ENCODE peak calls at places on chromosomes 3 and 15, in seven cellular contexts. E is fibroblast of pulmonary artery; S is CD8-positive, alpha-beta memory T cell; O is esophagus muscularis mucosa; N is tibial artery; A is mucosa of descending colon; F is choroid plexus epithelial cell. L is an unnamed sample.

GRCh38 chr15:64858136-64858535 is 16.4 kb downstream of the PLEKHO2 start:
- DNase-seq in E (no peak), S (no peak), O (no peak), N (no peak), A (no peak), F (no peak), L (no peak)

GRCh38 chr15:67148196-67148701 is 82.8 kb downstream of the SMAD3 start:
- DNase-seq in E (peak; percentile 63), S (no peak), O (no peak), N (peak; percentile 34), A (no peak), F (peak; percentile 70), L (no peak)

GRCh38 chr15:89377842-89378698 is 43.4 kb upstream of the POLG start:
- DNase-seq in E (no peak), S (peak; percentile 34), O (no peak), N (no peak), A (no peak), F (no peak), L (no peak)

GRCh38 chr15:38129531-38130199 is 123.0 kb upstream of the SPRED1 start:
- DNase-seq in E (peak; percentile 100), S (no peak), O (peak; percentile 96), N (peak; percentile 85), A (peak; percentile 64), F (peak; percentile 98), L (peak; percentile 80)

GRCh38 chr15:82709081-82709420 is 624 bp downstream of the AP3B2 start:
- DNase-seq in E (peak; percentile 3), S (no peak), O (no peak), N (no peak), A (no peak), F (peak; percentile 3), L (no peak)

GRCh38 chr3:33035596-33035995 is 61.4 kb downstream of the GLB1 start:
- DNase-seq in E (peak; percentile 70), S (no peak), O (no peak), N (no peak), A (no peak), F (peak; percentile 81), L (peak; percentile 50)

GRCh38 chr3:196792771-196793170 is 53.1 kb downstream of the PAK2 start:
- DNase-seq in E (peak; percentile 60), S (no peak), O (no peak), N (no peak), A (no peak), F (peak; percentile 57), L (peak; percentile 29)

GRCh38 chr3:195080571-195081141 is 190.3 kb downstream of the XXYLT1 start:
- DNase-seq in E (no peak), S (no peak), O (no peak), N (no peak), A (no peak), F (peak; percentile 42), L (no peak)

GRCh38 chr15:57655809-57656208 is 50.7 kb upstream of the POLR2M start:
- DNase-seq in E (peak; percentile 22), S (no peak), O (peak; percentile 34), N (no peak), A (no peak), F (no peak), L (no peak)

GRCh38 chr3:155352900-155353490 is 59.5 kb upstream of the STRIT1 start:
- DNase-seq in E (peak; percentile 53), S (no peak), O (no peak), N (no peak), A (no peak), F (peak; percentile 66), L (no peak)

GRCh38 chr3:23953523-23953922 is 8.4 kb downstream of the NR1D2 start:
- DNase-seq in E (no peak), S (no peak), O (no peak), N (no peak), A (no peak), F (no peak), L (no peak)

GRCh38 chr15:41848595-41848994 is 9.9 kb downstream of the PLA2G4B start:
- DNase-seq in E (peak; percentile 35), S (no peak), O (no peak), N (no peak), A (no peak), F (no peak), L (no peak)

GRCh38 chr3:121072128-121072527 is 164.1 kb downstream of the STXBP5L start:
- DNase-seq in E (peak; percentile 70), S (no peak), O (no peak), N (peak; percentile 77), A (no peak), F (no peak), L (no peak)

GRCh38 chr3:50388021-50388719 is 28.8 kb upstream of the TMEM115 start:
- DNase-seq in E (no peak), S (no peak), O (no peak), N (no peak), A (no peak), F (peak; percentile 28), L (no peak)

GRCh38 chr15:68374346-68374745 is 57.6 kb downstream of the ITGA11 start:
- DNase-seq in E (no peak), S (no peak), O (no peak), N (peak; percentile 38), A (no peak), F (no peak), L (no peak)

GRCh38 chr3:53123510-53123909 is 6.7 kb downstream of the RFT1 start:
- DNase-seq in E (no peak), S (no peak), O (no peak), N (no peak), A (no peak), F (no peak), L (no peak)

GRCh38 chr15:90261811-90262210 is 3.7 kb upstream of the NGRN start:
- DNase-seq in E (peak; percentile 70), S (no peak), O (no peak), N (no peak), A (no peak), F (peak; percentile 25), L (no peak)

GRCh38 chr3:124034016-124034808 is 42.3 kb upstream of the ROPN1 start:
- DNase-seq in E (peak; percentile 3), S (no peak), O (peak; percentile 91), N (peak; percentile 65), A (peak; percentile 17), F (peak; percentile 6), L (no peak)

GRCh38 chr15:100879461-100880138 is at the start of gene ALDH1A3:
- DNase-seq in E (peak; percentile 71), S (no peak), O (no peak), N (no peak), A (no peak), F (peak; percentile 13), L (no peak)

GRCh38 chr3:170425491-170426239 is 7.0 kb downstream of the CLDN11 start:
- DNase-seq in E (no peak), S (no peak), O (no peak), N (no peak), A (no peak), F (no peak), L (no peak)

GRCh38 chr3:141498592-141499223 is 11.9 kb downstream of the RASA2 start:
- DNase-seq in E (no peak), S (peak; percentile 94), O (no peak), N (no peak), A (peak; percentile 77), F (peak; percentile 29), L (no peak)

GRCh38 chr3:46089237-46090011 is 62.1 kb upstream of the XCR1 start:
- DNase-seq in E (peak; percentile 72), S (no peak), O (peak; percentile 93), N (peak; percentile 83), A (peak; percentile 55), F (peak; percentile 95), L (peak; percentile 66)

GRCh38 chr3:56443372-56443771 is 24.9 kb downstream of the ERC2 start:
- DNase-seq in E (no peak), S (no peak), O (no peak), N (no peak), A (no peak), F (no peak), L (no peak)
- H3K4me3 ChIP-seq in E (no peak overlapping the region), S (no peak overlapping the region), O (no peak overlapping the region), N (no peak overlapping the region), A (no peak overlapping the region), F (no peak overlapping the region), L (no peak overlapping the region)

GRCh38 chr3:8987673-8988655 is 24.7 kb upstream of the RAD18 start:
- DNase-seq in E (peak; percentile 62), S (peak; percentile 43), O (no peak), N (peak; percentile 75), A (peak; percentile 72), F (peak; percentile 78), L (no peak)
- H3K4me3 ChIP-seq in E (no peak overlapping the region), S (no peak overlapping the region), O (no peak overlapping the region), N (no peak overlapping the region), A (no peak overlapping the region), F (no peak overlapping the region), L (no peak overlapping the region)

DNA sequence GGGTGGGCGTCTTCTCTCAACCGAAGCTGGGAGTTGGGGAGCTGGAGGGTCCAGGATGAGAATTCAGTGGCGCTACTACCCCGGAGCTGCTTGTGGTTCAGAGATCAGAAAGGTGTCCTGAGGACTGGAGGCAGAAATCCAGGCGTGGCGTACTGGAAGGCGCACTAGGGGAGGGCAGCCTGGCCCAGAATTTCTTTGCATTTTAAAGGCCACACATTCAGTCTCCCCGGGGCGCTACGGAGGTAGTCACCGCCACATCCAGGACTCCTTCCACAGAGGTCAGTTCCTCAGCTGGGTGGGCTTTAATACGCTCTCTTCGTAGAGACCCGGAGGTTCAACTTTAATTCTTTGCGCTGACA is 346 bp downstream of the MCTP2 start:
- DNase-seq in E (no peak), S (no peak), O (no peak), N (no peak), A (no peak), F (no peak), L (no peak)
- H3K4me3 ChIP-seq in E (peak overlapping the region; percentile 48), S (peak overlapping the region; percentile 94), O (peak overlapping the region; percentile 62), N (peak overlapping the region; percentile 57), A (peak overlapping the region; percentile 75), F (peak overlapping the region; percentile 52), L (peak overlapping the region; percentile 61)

DNA sequence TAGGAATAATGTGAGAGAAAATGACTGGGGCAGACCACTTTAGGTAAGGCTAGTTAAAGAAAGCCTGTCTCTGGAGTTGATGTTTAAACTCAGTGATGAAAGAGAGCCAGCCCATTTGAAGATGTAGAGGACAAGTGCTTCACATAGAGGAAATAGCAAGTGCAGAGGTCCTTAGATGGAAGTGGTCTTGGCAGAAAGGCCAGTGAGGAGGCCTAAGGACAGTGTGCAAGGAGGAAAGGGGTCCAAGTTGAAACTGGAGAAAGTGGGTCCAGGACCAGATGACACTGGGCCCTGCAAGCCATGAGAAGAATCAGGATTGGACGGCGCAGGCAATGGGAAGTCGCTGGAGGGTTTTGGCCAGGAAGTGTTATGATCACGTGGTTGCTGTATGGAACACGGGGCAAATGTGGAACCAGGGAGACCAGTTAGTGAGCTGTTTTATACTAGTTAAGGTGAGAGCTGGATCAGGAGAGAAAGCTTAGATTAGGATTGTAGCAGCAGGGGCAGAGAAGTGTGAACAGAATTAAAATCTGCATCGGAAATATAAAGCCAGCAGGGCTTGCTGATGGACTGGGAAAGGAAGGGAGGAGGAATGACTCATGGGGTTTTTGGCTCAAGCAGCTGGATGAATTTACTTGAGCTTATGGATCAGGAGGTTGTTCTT is 48.0 kb upstream of the SCAANT1 start:
- DNase-seq in E (peak; percentile 77), S (no peak), O (no peak), N (peak; percentile 76), A (no peak), F (peak; percentile 85), L (peak; percentile 97)
- H3K4me3 ChIP-seq in E (peak overlapping the region; percentile 43), S (no peak overlapping the region), O (peak overlapping the region; percentile 40), N (peak overlapping the region; percentile 47), A (no peak overlapping the region), F (peak overlapping the region; percentile 23), L (peak overlapping the region; percentile 29)

GRCh38 chr3:79016587-79017380 is 751.0 kb downstream of the ROBO1 start:
- DNase-seq in E (peak; percentile 29), S (no peak), O (no peak), N (no peak), A (no peak), F (peak; percentile 41), L (no peak)
- H3K4me3 ChIP-seq in E (peak overlapping the region; percentile 68), S (no peak overlapping the region), O (peak overlapping the region; percentile 71), N (peak overlapping the region; percentile 97), A (no peak overlapping the region), F (peak overlapping the region; percentile 83), L (peak overlapping the region; percentile 83)

L was measured in retinal pigment epithelial cell.